ENCODE peak calls at places on chromosomes 4 and X, in five cellular contexts. One of them, this sample, is unnamed.

GRCh38 chr4:40212674-40213504 is 16.1 kb downstream of the RHOH start:
- DNase-seq in glutamatergic neuron: no peak
- DNase-seq in activated T-cell treated with anti-CD3 and anti-CD28 coated beads for 1 hour: no peak
- DNase-seq in NCI-H2171 treated with DMSO at 0.1 percent for 48 hours: peak
- DNase-seq in IMR-90: peak
- DNase-seq in this sample: no peak

GRCh38 chrX:46203115-46203514 is 342.1 kb downstream of the ZNF674 start:
- DNase-seq in glutamatergic neuron: no peak
- DNase-seq in activated T-cell treated with anti-CD3 and anti-CD28 coated beads for 1 hour: no peak
- DNase-seq in NCI-H2171 treated with DMSO at 0.1 percent for 48 hours: no peak
- DNase-seq in IMR-90: no peak
- DNase-seq in this sample: no peak

GRCh38 chrX:16870861-16871584 is 861 bp upstream of the RBBP7 start:
- DNase-seq in glutamatergic neuron: peak
- DNase-seq in activated T-cell treated with anti-CD3 and anti-CD28 coated beads for 1 hour: no peak
- DNase-seq in NCI-H2171 treated with DMSO at 0.1 percent for 48 hours: peak
- DNase-seq in IMR-90: no peak
- DNase-seq in this sample: no peak

GRCh38 chr4:72430050-72430449 is 139.0 kb downstream of the ADAMTS3 start:
- DNase-seq in glutamatergic neuron: no peak
- DNase-seq in activated T-cell treated with anti-CD3 and anti-CD28 coated beads for 1 hour: no peak
- DNase-seq in NCI-H2171 treated with DMSO at 0.1 percent for 48 hours: no peak
- DNase-seq in IMR-90: no peak
- DNase-seq in this sample: no peak

GRCh38 chr4:2842667-2843022 is 999 bp upstream of the ADD1 start:
- DNase-seq in glutamatergic neuron: no peak
- DNase-seq in activated T-cell treated with anti-CD3 and anti-CD28 coated beads for 1 hour: no peak
- DNase-seq in NCI-H2171 treated with DMSO at 0.1 percent for 48 hours: no peak
- DNase-seq in IMR-90: no peak
- DNase-seq in this sample: no peak

GRCh38 chrX:132292753-132293152 is 73.5 kb upstream of the RAP2C start:
- DNase-seq in glutamatergic neuron: no peak
- DNase-seq in activated T-cell treated with anti-CD3 and anti-CD28 coated beads for 1 hour: no peak
- DNase-seq in NCI-H2171 treated with DMSO at 0.1 percent for 48 hours: no peak
- DNase-seq in IMR-90: peak
- DNase-seq in this sample: no peak

GRCh38 chrX:12480956-12481355 is 310.3 kb upstream of the PRPS2 start:
- DNase-seq in glutamatergic neuron: no peak
- DNase-seq in activated T-cell treated with anti-CD3 and anti-CD28 coated beads for 1 hour: no peak
- DNase-seq in NCI-H2171 treated with DMSO at 0.1 percent for 48 hours: no peak
- DNase-seq in IMR-90: peak
- DNase-seq in this sample: no peak

GRCh38 chr4:34323549-34324325 is 1920.6 kb downstream of the ARAP2 start:
- DNase-seq in glutamatergic neuron: no peak
- DNase-seq in activated T-cell treated with anti-CD3 and anti-CD28 coated beads for 1 hour: no peak
- DNase-seq in NCI-H2171 treated with DMSO at 0.1 percent for 48 hours: no peak
- DNase-seq in IMR-90: peak
- DNase-seq in this sample: no peak

GRCh38 chrX:133045986-133046385 is 50.9 kb downstream of the USP26 start:
- DNase-seq in glutamatergic neuron: no peak
- DNase-seq in activated T-cell treated with anti-CD3 and anti-CD28 coated beads for 1 hour: no peak
- DNase-seq in NCI-H2171 treated with DMSO at 0.1 percent for 48 hours: peak
- DNase-seq in IMR-90: peak
- DNase-seq in this sample: no peak

GRCh38 chr4:23882976-23883531 is 6.8 kb downstream of the PPARGC1A start:
- DNase-seq in glutamatergic neuron: no peak
- DNase-seq in activated T-cell treated with anti-CD3 and anti-CD28 coated beads for 1 hour: no peak
- DNase-seq in NCI-H2171 treated with DMSO at 0.1 percent for 48 hours: no peak
- DNase-seq in IMR-90: no peak
- DNase-seq in this sample: no peak

GRCh38 chr4:153232768-153233167 is 28.5 kb downstream of the TRIM2 start:
- DNase-seq in glutamatergic neuron: peak
- DNase-seq in activated T-cell treated with anti-CD3 and anti-CD28 coated beads for 1 hour: no peak
- DNase-seq in NCI-H2171 treated with DMSO at 0.1 percent for 48 hours: no peak
- DNase-seq in IMR-90: no peak
- DNase-seq in this sample: no peak

GRCh38 chrX:106932492-106932923 is 12.3 kb downstream of the CLDN2 start:
- DNase-seq in glutamatergic neuron: no peak
- DNase-seq in activated T-cell treated with anti-CD3 and anti-CD28 coated beads for 1 hour: no peak
- DNase-seq in NCI-H2171 treated with DMSO at 0.1 percent for 48 hours: no peak
- DNase-seq in IMR-90: peak
- DNase-seq in this sample: no peak

GRCh38 chr4:140059159-140059558 is 94.8 kb downstream of the MAML3 start:
- DNase-seq in glutamatergic neuron: no peak
- DNase-seq in activated T-cell treated with anti-CD3 and anti-CD28 coated beads for 1 hour: no peak
- DNase-seq in NCI-H2171 treated with DMSO at 0.1 percent for 48 hours: peak
- DNase-seq in IMR-90: peak
- DNase-seq in this sample: no peak

This sample was measured in NCI-H524 treated with DMSO at 0.1 percent for 48 hours.